ENCODE peak calls at places on chromosomes 12 and 14, in seven cellular contexts. L, R, C, U, I, N and V are unnamed samples. For H3K9me3, the result is how much of the 10 kb centered on the place peaks cover.

GRCh38 chr14:98114122-98114895 is 1157.7 kb downstream of the BCL11B start:
- DNase-seq in L (no peak), R (no peak), C (no peak), U (no peak), I (no peak), N (no peak), V (no peak)

GRCh38 chr12:97951717-97952116 is 489.1 kb downstream of the RMST start:
- DNase-seq in L (no peak), R (no peak), C (no peak), U (no peak), I (no peak), N (no peak), V (no peak)

GRCh38 chr14:24634158-24634557 is at the start of gene GZMB:
- DNase-seq in L (no peak), R (no peak), C (no peak), U (no peak), I (no peak), N (no peak), V (no peak)

GRCh38 chr14:33493329-33493728 is 457.5 kb downstream of the EGLN3 start:
- DNase-seq in L (no peak), R (no peak), C (no peak), U (no peak), I (no peak), N (no peak), V (no peak)

GRCh38 chr14:89621009-89621421 is 204.0 kb upstream of the FOXN3 start:
- DNase-seq in L (no peak), R (no peak), C (no peak), U (no peak), I (no peak), N (no peak), V (peak)

GRCh38 chr14:21990116-21990515 is 316.5 kb upstream of the OR4E1 start:
- DNase-seq in L (no peak), R (no peak), C (no peak), U (no peak), I (no peak), N (no peak), V (no peak)

GRCh38 chr12:3692616-3693365 is 60.1 kb downstream of the CRACR2A start:
- DNase-seq in L (no peak), R (no peak), C (no peak), U (no peak), I (no peak), N (no peak), V (no peak)

GRCh38 chr14:36134026-36134425 is 42.5 kb downstream of the PTCSC3 start:
- DNase-seq in L (no peak), R (no peak), C (no peak), U (no peak), I (no peak), N (no peak), V (no peak)

GRCh38 chr12:92537235-92537960 is 165.4 kb upstream of the PLEKHG7 start:
- DNase-seq in L (no peak), R (no peak), C (no peak), U (no peak), I (no peak), N (no peak), V (no peak)

GRCh38 chr14:82621881-82622450 is 1088.3 kb upstream of the SEL1L start:
- DNase-seq in L (no peak), R (no peak), C (no peak), U (no peak), I (no peak), N (peak), V (no peak)

GRCh38 chr14:69580009-69580577 is 5.4 kb upstream of the CCDC177 start:
- DNase-seq in L (no peak), R (no peak), C (no peak), U (no peak), I (no peak), N (peak), V (no peak)

GRCh38 chr12:132777614-132778013 is 16.0 kb upstream of the ANKLE2 start:
- DNase-seq in L (no peak), R (no peak), C (no peak), U (no peak), I (no peak), N (no peak), V (no peak)

GRCh38 chr12:51307655-51308593 is 16.1 kb downstream of the BIN2 start:
- DNase-seq in L (no peak), R (no peak), C (no peak), U (no peak), I (no peak), N (no peak), V (no peak)

GRCh38 chr12:57888407-57889157 is 42.1 kb upstream of the CTDSP2 start:
- DNase-seq in L (no peak), R (no peak), C (peak), U (peak), I (no peak), N (peak), V (no peak)

GRCh38 chr12:3202734-3203446 is 125.7 kb downstream of the TSPAN9 start:
- DNase-seq in L (peak), R (peak), C (peak), U (peak), I (peak), N (peak), V (no peak)

DNA sequence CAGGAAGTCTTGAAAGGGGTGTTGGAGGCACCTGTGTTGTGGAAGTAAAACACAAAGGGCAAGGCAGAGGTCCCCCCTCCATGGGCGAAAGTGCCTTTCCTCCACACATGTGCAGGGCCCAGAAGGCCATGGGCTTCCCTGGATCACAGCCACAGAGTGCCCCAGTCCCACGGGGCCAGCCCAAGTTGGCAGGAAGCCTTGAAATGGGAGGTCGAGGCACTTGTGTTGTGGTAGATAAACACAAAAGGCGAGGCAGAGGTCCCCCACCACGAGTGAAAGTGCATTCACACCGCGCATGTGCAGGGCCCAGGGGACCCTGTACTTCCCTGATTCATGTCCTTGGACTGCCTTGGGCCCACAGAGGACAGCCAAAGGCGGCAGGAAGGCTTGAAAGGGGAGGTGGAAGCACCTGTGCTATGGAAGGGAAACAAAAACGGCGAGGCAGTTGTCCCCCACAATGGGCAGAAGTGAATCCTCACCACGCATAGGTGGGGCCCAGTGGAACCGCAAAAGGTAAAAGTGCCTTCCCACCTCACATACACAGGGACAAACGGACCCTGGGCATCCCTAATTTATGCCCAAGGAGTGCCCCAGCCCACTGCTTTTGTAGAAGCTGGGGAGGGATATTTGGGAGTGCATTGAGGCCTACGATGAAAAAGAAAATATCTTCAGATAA is 585.4 kb downstream of the ALG10 start:
- DNase-seq in L (no peak), R (no peak), C (no peak), U (peak), I (no peak), N (no peak), V (no peak)
- H3K9me3 ChIP-seq in L (under half), R (under half), C (under half), U (under half), I (under half), N (under half), V (under half)

GRCh38 chr12:128970110-128970509 is 116.8 kb downstream of the GLT1D1 start:
- DNase-seq in L (no peak), R (no peak), C (no peak), U (peak), I (no peak), N (peak), V (no peak)
- H3K9me3 ChIP-seq in L (under half), R (under half), C (under half), U (under half), I (under half), N (under half), V (under half)

GRCh38 chr12:126483145-126484068 is 1418.2 kb downstream of the AACS start:
- DNase-seq in L (no peak), R (no peak), C (no peak), U (no peak), I (no peak), N (no peak), V (no peak)

GRCh38 chr12:126482238-126482889 is 1417.1 kb downstream of the AACS start:
- DNase-seq in L (no peak), R (no peak), C (no peak), U (no peak), I (no peak), N (no peak), V (no peak)

GRCh38 chr12:126492181-126492580 is 1426.9 kb downstream of the AACS start:
- DNase-seq in L (no peak), R (no peak), C (no peak), U (no peak), I (no peak), N (no peak), V (no peak)

GRCh38 chr12:126488786-126489185 is 1423.6 kb downstream of the AACS start:
- DNase-seq in L (no peak), R (no peak), C (no peak), U (no peak), I (no peak), N (no peak), V (no peak)

GRCh38 chr12:126487581-126487980 is 1422.3 kb downstream of the AACS start:
- DNase-seq in L (no peak), R (no peak), C (no peak), U (no peak), I (no peak), N (no peak), V (no peak)
- H3K9me3 ChIP-seq in L (under half), R (under half), C (under half), U (under half), I (under half), N (under half), V (under half)

DNA sequence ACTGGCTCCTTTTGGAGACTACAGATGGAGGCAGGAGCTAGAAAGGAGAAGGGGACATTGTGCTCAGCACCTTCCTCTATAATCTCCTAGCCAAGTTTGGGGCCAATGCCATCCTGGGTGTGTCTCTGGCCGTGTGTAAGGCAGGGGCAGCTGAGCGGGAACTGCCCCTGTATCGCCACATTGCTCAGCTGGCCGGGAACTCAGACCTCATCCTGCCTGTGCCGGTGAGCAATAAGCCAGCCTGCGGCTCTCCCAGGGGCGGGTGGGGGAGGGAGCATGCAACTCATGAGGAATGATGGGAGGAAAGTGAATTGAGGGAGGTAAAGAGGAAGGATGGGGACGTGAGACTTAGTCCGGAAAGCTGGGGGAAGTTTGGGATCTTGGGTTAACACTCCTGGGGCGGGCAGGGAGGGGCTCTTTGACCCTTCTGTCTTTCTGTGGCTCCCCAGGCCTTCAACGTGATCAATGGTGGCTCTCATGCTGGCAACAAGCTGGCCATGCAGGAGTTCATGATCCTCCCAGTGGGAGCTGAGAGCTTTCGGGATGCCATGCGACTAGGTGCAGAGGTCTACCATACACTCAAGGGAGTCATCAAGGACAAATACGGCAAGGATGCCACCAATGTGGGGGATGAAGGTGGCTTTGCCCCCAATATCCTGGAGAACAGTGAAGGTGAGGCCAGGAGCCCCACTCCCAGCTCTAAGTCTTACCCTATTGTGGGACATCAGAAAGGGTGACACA is 3.3 kb downstream of the ENO2 start:
- DNase-seq in L (no peak), R (no peak), C (no peak), U (no peak), I (no peak), N (peak), V (no peak)
- H3K9me3 ChIP-seq in L (under half), R (under half), C (under half), U (under half), I (under half), N (under half), V (under half)

GRCh38 chr12:31903025-31903424 is 56.2 kb upstream of the RESF1 start:
- DNase-seq in L (no peak), R (no peak), C (no peak), U (no peak), I (no peak), N (no peak), V (no peak)
- H3K9me3 ChIP-seq in L (under half), R (under half), C (under half), U (under half), I (under half), N (under half), V (under half)

GRCh38 chr12:38120438-38120837 is 196.1 kb upstream of the ALG10B start:
- DNase-seq in L (no peak), R (no peak), C (no peak), U (no peak), I (no peak), N (no peak), V (no peak)
- H3K9me3 ChIP-seq in L (under half), R (under half), C (under half), U (under half), I (under half), N (half or more), V (under half)

DNA sequence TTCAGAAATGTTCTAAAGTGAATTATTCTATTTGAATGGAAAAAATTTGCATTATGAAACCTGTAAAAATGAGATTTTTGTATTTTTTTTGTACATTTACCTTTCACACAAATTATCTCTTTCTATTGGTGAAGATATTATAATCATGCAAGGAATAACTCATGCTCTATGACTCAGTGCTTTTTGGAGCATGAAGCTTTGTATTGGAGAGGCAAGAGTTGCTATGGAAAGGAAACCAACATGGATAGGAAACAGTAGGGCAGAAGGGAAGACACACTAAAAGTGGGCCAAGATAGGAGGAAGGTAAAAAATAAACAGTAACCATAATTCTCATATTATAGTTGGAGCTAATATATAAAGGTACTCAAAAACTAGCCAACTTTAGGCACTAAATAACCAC is 79.0 kb downstream of the PLCZ1 start:
- DNase-seq in L (no peak), R (no peak), C (no peak), U (no peak), I (no peak), N (no peak), V (no peak)
- H3K9me3 ChIP-seq in L (under half), R (under half), C (under half), U (under half), I (under half), N (under half), V (under half)

GRCh38 chr12:131313635-131314034 is 359.9 kb downstream of the ADGRD1 start:
- DNase-seq in L (no peak), R (no peak), C (no peak), U (no peak), I (no peak), N (peak), V (no peak)

GRCh38 chr12:131312793-131313545 is 359.3 kb downstream of the ADGRD1 start:
- DNase-seq in L (no peak), R (no peak), C (no peak), U (no peak), I (no peak), N (no peak), V (no peak)

GRCh38 chr12:131314524-131315090 is 360.9 kb downstream of the ADGRD1 start:
- DNase-seq in L (no peak), R (no peak), C (no peak), U (no peak), I (no peak), N (no peak), V (no peak)

GRCh38 chr12:131318045-131318685 is 364.5 kb downstream of the ADGRD1 start:
- DNase-seq in L (no peak), R (no peak), C (no peak), U (no peak), I (no peak), N (no peak), V (no peak)

DNA sequence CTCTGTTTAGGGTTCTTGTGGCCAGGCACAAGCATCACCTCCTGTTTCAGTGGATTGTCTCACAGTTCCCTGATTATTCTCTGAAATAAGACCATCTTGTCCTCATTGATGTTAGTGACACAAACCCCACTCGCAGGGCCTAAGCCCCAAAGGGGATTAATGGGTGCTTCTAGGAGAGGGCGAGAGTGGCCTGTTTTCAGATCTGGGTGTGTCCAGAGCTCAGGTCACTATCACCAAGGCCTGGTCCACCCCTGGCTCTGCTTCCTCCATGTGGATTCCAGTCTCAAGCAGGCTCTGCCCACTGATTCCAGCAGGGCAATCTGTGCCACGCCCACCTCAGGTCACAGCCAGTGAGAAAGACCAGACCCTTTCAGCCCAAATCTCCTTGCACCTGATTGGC is 361.9 kb downstream of the ADGRD1 start:
- DNase-seq in L (no peak), R (no peak), C (no peak), U (no peak), I (no peak), N (no peak), V (no peak)
- H3K9me3 ChIP-seq in L (under half), R (under half), C (under half), U (under half), I (under half), N (under half), V (under half)

GRCh38 chr12:24015771-24016170 is 66.3 kb upstream of the SOX5 start:
- DNase-seq in L (peak), R (no peak), C (no peak), U (no peak), I (no peak), N (no peak), V (no peak)
- H3K9me3 ChIP-seq in L (under half), R (under half), C (under half), U (under half), I (under half), N (under half), V (under half)